ENCODE peak calls at places on chromosome 2, in four cellular contexts. W, A, Z and B are unnamed samples.

GRCh38 chr2:153808675-153809074 is 63.0 kb upstream of the GALNT13 start:
- DNase-seq in W (no peak), A (no peak), Z (no peak), B (no peak)

GRCh38 chr2:177758591-177759371 is 313.8 kb downstream of the PDE11A start:
- DNase-seq in W (peak; percentile 85), A (peak; percentile 80), Z (peak; percentile 56), B (peak; percentile 64)

GRCh38 chr2:96815326-96816126 is 542 bp upstream of the CNNM3 start:
- DNase-seq in W (peak; percentile 74), A (peak; percentile 82), Z (no peak), B (no peak)

GRCh38 chr2:178241852-178242551 is 47.7 kb downstream of the OSBPL6 start:
- DNase-seq in W (peak; percentile 93), A (peak; percentile 80), Z (no peak), B (no peak)

GRCh38 chr2:116510117-116510671 is 1304.3 kb upstream of the DDX18 start:
- DNase-seq in W (peak; percentile 31), A (peak; percentile 78), Z (peak; percentile 34), B (peak; percentile 14)

GRCh38 chr2:170122883-170123547 is 54.9 kb upstream of the MYO3B start:
- DNase-seq in W (peak; percentile 33), A (no peak), Z (no peak), B (no peak)

GRCh38 chr2:102063948-102064678 is 72.4 kb downstream of the IL1R2 start:
- DNase-seq in W (peak; percentile 100), A (peak; percentile 84), Z (peak; percentile 48), B (peak; percentile 12)

GRCh38 chr2:3728104-3729054 is 25.0 kb downstream of the DCDC2C start:
- DNase-seq in W (peak; percentile 27), A (peak; percentile 70), Z (no peak), B (peak; percentile 41)

GRCh38 chr2:45681675-45682074 is 30.2 kb downstream of the PRKCE start:
- DNase-seq in W (peak; percentile 91), A (peak; percentile 43), Z (no peak), B (no peak)

GRCh38 chr2:27502149-27502548 is 5.5 kb downstream of the GCKR start:
- DNase-seq in W (no peak), A (no peak), Z (no peak), B (no peak)

GRCh38 chr2:235978022-235978421 is 190.2 kb downstream of the GBX2 start:
- DNase-seq in W (no peak), A (no peak), Z (no peak), B (no peak)

GRCh38 chr2:119682578-119682977 is 3.6 kb downstream of the TMEM177 start:
- DNase-seq in W (no peak), A (no peak), Z (no peak), B (no peak)

GRCh38 chr2:178478102-178478441 is 328 bp downstream of the FKBP7 start:
- DNase-seq in W (peak; percentile 35), A (no peak), Z (no peak), B (no peak)

GRCh38 chr2:133667-134593 is 87.6 kb upstream of the FAM110C start:
- DNase-seq in W (no peak), A (no peak), Z (no peak), B (no peak)

GRCh38 chr2:157174321-157174720 is 83.2 kb upstream of the GALNT5 start:
- DNase-seq in W (no peak), A (no peak), Z (no peak), B (no peak)

GRCh38 chr2:71610671-71611070 is 157.3 kb downstream of the DYSF start:
- DNase-seq in W (no peak), A (no peak), Z (peak; percentile 12), B (no peak)

GRCh38 chr2:229410312-229410711 is 139.2 kb upstream of the PID1 start:
- DNase-seq in W (no peak), A (no peak), Z (no peak), B (no peak)

GRCh38 chr2:61423714-61424113 is 47.2 kb downstream of the USP34 start:
- DNase-seq in W (peak; percentile 40), A (no peak), Z (no peak), B (no peak)

GRCh38 chr2:208359632-208359986 is 47.0 kb upstream of the PTH2R start:
- DNase-seq in W (no peak), A (peak; percentile 54), Z (peak; percentile 88), B (no peak)

GRCh38 chr2:3313845-3314375 is 63.7 kb downstream of the EIPR1 start:
- DNase-seq in W (no peak), A (no peak), Z (no peak), B (no peak)

GRCh38 chr2:32611771-32612170 is 16.1 kb upstream of the TTC27 start:
- DNase-seq in W (no peak), A (no peak), Z (no peak), B (no peak)

GRCh38 chr2:196914867-196915465 is 11.5 kb downstream of the PGAP1 start:
- DNase-seq in W (no peak), A (no peak), Z (no peak), B (no peak)

GRCh38 chr2:55051026-55051866 is 995 bp upstream of the RTN4 start:
- DNase-seq in W (peak; percentile 99), A (peak; percentile 97), Z (peak; percentile 48), B (peak; percentile 51)

GRCh38 chr2:100470898-100471514 is 724 bp downstream of the NMS start:
- DNase-seq in W (peak; percentile 2), A (peak; percentile 56), Z (peak; percentile 79), B (peak; percentile 51)

GRCh38 chr2:214180686-214181085 is 230.2 kb upstream of the VWC2L start:
- DNase-seq in W (no peak), A (no peak), Z (no peak), B (no peak)

GRCh38 chr2:55097462-55098410 is 47.5 kb upstream of the RTN4 start:
- DNase-seq in W (peak; percentile 63), A (no peak), Z (no peak), B (no peak)

GRCh38 chr2:133972786-133973185 is 281.1 kb upstream of the MGAT5 start:
- DNase-seq in W (no peak), A (no peak), Z (no peak), B (no peak)

GRCh38 chr2:227153766-227154486 is 10.1 kb downstream of the COL4A4 start:
- DNase-seq in W (no peak), A (no peak), Z (no peak), B (no peak)

GRCh38 chr2:28366496-28367282 is 26.0 kb upstream of the FOSL2 start:
- DNase-seq in W (peak; percentile 68), A (peak; percentile 84), Z (no peak), B (no peak)

GRCh38 chr2:96773922-96774321 is 13.2 kb downstream of the CNNM4 start:
- DNase-seq in W (peak; percentile 13), A (peak; percentile 34), Z (peak; percentile 56), B (no peak)

GRCh38 chr2:231423176-231423575 is 27.7 kb downstream of the B3GNT7 start:
- DNase-seq in W (no peak), A (no peak), Z (no peak), B (no peak)

GRCh38 chr2:219445220-219445631 is 10.6 kb downstream of the SPEG start:
- DNase-seq in W (no peak), A (no peak), Z (no peak), B (no peak)

GRCh38 chr2:72744049-72744448 is 81.8 kb downstream of the EXOC6B start:
- DNase-seq in W (peak; percentile 14), A (no peak), Z (no peak), B (no peak)

GRCh38 chr2:148136441-148136840 is 115.5 kb downstream of the MBD5 start:
- DNase-seq in W (no peak), A (no peak), Z (no peak), B (no peak)

GRCh38 chr2:19272039-19272438 is 86.4 kb downstream of the OSR1 start:
- DNase-seq in W (no peak), A (no peak), Z (no peak), B (no peak)

GRCh38 chr2:207165121-207166038 is at the start of gene KLF7:
- DNase-seq in W (no peak), A (peak; percentile 60), Z (peak; percentile 50), B (no peak)

GRCh38 chr2:190858817-190859216 is 21.8 kb upstream of the GLS start:
- DNase-seq in W (peak; percentile 84), A (no peak), Z (no peak), B (no peak)

GRCh38 chr2:48545244-48545643 is 15.3 kb downstream of the STON1 start:
- DNase-seq in W (no peak), A (no peak), Z (peak; percentile 67), B (no peak)

GRCh38 chr2:31213063-31213882 is 4.0 kb downstream of the CAPN14 start:
- DNase-seq in W (peak; percentile 24), A (peak; percentile 39), Z (no peak), B (no peak)

DNA sequence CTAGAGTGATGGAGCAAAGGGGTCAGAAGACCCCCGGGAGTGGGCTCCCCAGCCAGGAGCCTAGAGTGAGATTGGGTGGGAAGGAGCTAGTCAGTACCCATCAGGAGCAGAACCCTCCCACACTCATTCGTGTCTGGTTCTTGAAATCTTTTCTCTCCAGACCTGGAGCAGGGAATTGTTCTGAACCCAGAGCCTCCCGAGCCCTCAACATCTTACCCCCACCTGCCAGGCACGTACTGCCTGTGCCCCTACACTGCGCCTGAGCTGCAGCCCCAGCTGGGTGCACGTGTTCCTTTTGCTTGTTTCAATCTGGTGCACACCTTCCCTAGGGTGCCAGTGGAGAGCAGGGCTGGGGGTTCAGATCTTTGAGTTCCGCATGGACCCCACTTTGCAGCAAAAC is 52.6 kb downstream of the BCL2L11 start:
- DNase-seq in W (no peak), A (no peak), Z (no peak), B (no peak)
- H3K23ac ChIP-seq in W (no peak overlapping the region), A (no peak overlapping the region), Z (no peak overlapping the region), B (no peak overlapping the region)

GRCh38 chr2:237520290-237520689 is 33.2 kb downstream of the MLPH start:
- DNase-seq in W (no peak), A (no peak), Z (no peak), B (no peak)
- H3K4ac ChIP-seq in W (no peak overlapping the region), A (no peak overlapping the region), Z (no peak overlapping the region), B (no peak overlapping the region)

GRCh38 chr2:240894836-240895558 is 959 bp downstream of the MAB21L4 start:
- DNase-seq in W (no peak), A (no peak), Z (no peak), B (no peak)
- H3K18ac ChIP-seq in W (no peak overlapping the region), A (no peak overlapping the region), Z (no peak overlapping the region), B (peak overlapping the region; percentile 66)

GRCh38 chr2:222942977-222943376 is 82.1 kb downstream of the ACSL3 start:
- DNase-seq in W (no peak), A (no peak), Z (no peak), B (no peak)

GRCh38 chr2:222942556-222942955 is 81.7 kb downstream of the ACSL3 start:
- DNase-seq in W (no peak), A (no peak), Z (no peak), B (no peak)

GRCh38 chr2:222944971-222945740 is 84.3 kb downstream of the ACSL3 start:
- DNase-seq in W (no peak), A (no peak), Z (no peak), B (no peak)

GRCh38 chr2:222944552-222944951 is 83.7 kb downstream of the ACSL3 start:
- DNase-seq in W (no peak), A (no peak), Z (no peak), B (no peak)

GRCh38 chr2:222943820-222944219 is 83.0 kb downstream of the ACSL3 start:
- DNase-seq in W (no peak), A (no peak), Z (no peak), B (no peak)
- H3K23ac ChIP-seq in W (no peak overlapping the region), A (no peak overlapping the region), Z (no peak overlapping the region), B (no peak overlapping the region)

DNA sequence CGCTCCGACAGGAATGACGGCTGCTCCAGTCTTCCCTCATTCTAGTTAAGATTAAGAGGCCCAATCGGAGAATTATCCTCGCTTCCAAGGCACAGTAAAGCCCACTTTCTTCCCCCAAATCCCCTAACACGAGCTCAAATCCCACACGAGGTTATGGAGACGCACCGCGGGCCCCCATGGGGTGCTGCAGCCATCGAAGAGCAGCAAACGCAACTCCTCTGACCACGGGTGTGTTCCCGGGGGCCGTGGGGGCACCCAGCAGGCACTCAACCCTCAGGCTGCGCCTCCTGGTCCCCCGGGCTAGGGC is 446 bp downstream of the COPS9 start:
- DNase-seq in W (no peak), A (no peak), Z (no peak), B (no peak)
- H3K4ac ChIP-seq in W (peak overlapping the region; percentile 8), A (no peak overlapping the region), Z (no peak overlapping the region), B (no peak overlapping the region)